ENCODE peak calls at places on chromosomes 5 and 9, in five cellular contexts. One of them, this sample, is unnamed.
A peak's percentile ranks its signal among the peaks of the same experiment; 100 is the strongest.

GRCh38 chr9:76926846-76927245 is 20.9 kb upstream of the PRUNE2 start:
- DNase-seq in naive B cell: no peak
- DNase-seq in GM20000: no peak
- DNase-seq in stomach: no peak
- DNase-seq in colonic mucosa: no peak
- DNase-seq in this sample: no peak

GRCh38 chr5:178145965-178146820 is 7.5 kb downstream of the NHP2 start:
- DNase-seq in GM20000: peak; percentile 79
- DNase-seq in stomach: peak; percentile 84
- DNase-seq in naive B cell: peak; percentile 68
- DNase-seq in colonic mucosa: peak; percentile 77
- DNase-seq in this sample: peak; percentile 80

GRCh38 chr9:100213730-100214477 is 114.9 kb downstream of the INVS start:
- DNase-seq in colonic mucosa: no peak
- DNase-seq in stomach: no peak
- DNase-seq in GM20000: no peak
- DNase-seq in naive B cell: no peak
- DNase-seq in this sample: no peak

GRCh38 chr5:171806976-171807823 is 21.6 kb downstream of the SMIM23 start:
- DNase-seq in colonic mucosa: no peak
- DNase-seq in naive B cell: no peak
- DNase-seq in stomach: no peak
- DNase-seq in GM20000: no peak
- DNase-seq in this sample: peak; percentile 11

GRCh38 chr5:112733586-112733985 is 4.1 kb upstream of the APC start:
- DNase-seq in GM20000: no peak
- DNase-seq in stomach: no peak
- DNase-seq in naive B cell: no peak
- DNase-seq in colonic mucosa: no peak
- DNase-seq in this sample: no peak

GRCh38 chr9:19498015-19498414 is 89.2 kb downstream of the ACER2 start:
- DNase-seq in GM20000: no peak
- DNase-seq in naive B cell: no peak
- DNase-seq in stomach: no peak
- DNase-seq in colonic mucosa: no peak
- DNase-seq in this sample: no peak

GRCh38 chr5:178331491-178331981 is 98.9 kb upstream of the PHYKPL start:
- DNase-seq in colonic mucosa: peak; percentile 53
- DNase-seq in stomach: peak; percentile 84
- DNase-seq in naive B cell: no peak
- DNase-seq in GM20000: no peak
- DNase-seq in this sample: peak; percentile 89

GRCh38 chr5:90095292-90096060 is 314.1 kb downstream of the CETN3 start:
- DNase-seq in naive B cell: no peak
- DNase-seq in stomach: no peak
- DNase-seq in colonic mucosa: no peak
- DNase-seq in GM20000: no peak
- DNase-seq in this sample: no peak

GRCh38 chr5:175109058-175109755 is 334.8 kb downstream of the DRD1 start:
- DNase-seq in naive B cell: no peak
- DNase-seq in colonic mucosa: no peak
- DNase-seq in GM20000: no peak
- DNase-seq in stomach: no peak
- DNase-seq in this sample: no peak

GRCh38 chr5:55533806-55534435 is 843 bp downstream of the PLPP1 start:
- DNase-seq in naive B cell: no peak
- DNase-seq in stomach: peak; percentile 53
- DNase-seq in colonic mucosa: peak; percentile 57
- DNase-seq in GM20000: peak; percentile 75
- DNase-seq in this sample: peak; percentile 65

GRCh38 chr9:114588150-114588663 is 638 bp downstream of the ATP6V1G1 start:
- DNase-seq in GM20000: no peak
- DNase-seq in stomach: no peak
- DNase-seq in colonic mucosa: peak; percentile 30
- DNase-seq in naive B cell: no peak
- DNase-seq in this sample: peak; percentile 18

GRCh38 chr5:41527201-41527779 is 16.9 kb upstream of the PLCXD3 start:
- DNase-seq in stomach: no peak
- DNase-seq in colonic mucosa: no peak
- DNase-seq in naive B cell: no peak
- DNase-seq in GM20000: no peak
- DNase-seq in this sample: no peak

GRCh38 chr9:128685636-128686489 is 3.2 kb upstream of the SET start:
- DNase-seq in naive B cell: peak; percentile 32
- DNase-seq in stomach: peak; percentile 54
- DNase-seq in colonic mucosa: peak; percentile 44
- DNase-seq in GM20000: peak; percentile 73
- DNase-seq in this sample: no peak

GRCh38 chr9:70053864-70054263 is 10.2 kb downstream of the MAMDC2 start:
- DNase-seq in GM20000: no peak
- DNase-seq in colonic mucosa: no peak
- DNase-seq in stomach: no peak
- DNase-seq in naive B cell: no peak
- DNase-seq in this sample: peak; percentile 15

GRCh38 chr5:176726746-176727527 is 79.7 kb downstream of the TSPAN17 start:
- DNase-seq in naive B cell: no peak
- DNase-seq in colonic mucosa: no peak
- DNase-seq in GM20000: no peak
- DNase-seq in stomach: no peak
- DNase-seq in this sample: no peak

GRCh38 chr9:75001719-75002421 is 26.2 kb downstream of the CARNMT1 start:
- DNase-seq in GM20000: peak; percentile 41
- DNase-seq in colonic mucosa: peak; percentile 48
- DNase-seq in stomach: no peak
- DNase-seq in naive B cell: peak; percentile 55
- DNase-seq in this sample: no peak

GRCh38 chr5:73365301-73365853 is 83.2 kb downstream of the FOXD1 start:
- DNase-seq in colonic mucosa: no peak
- DNase-seq in stomach: no peak
- DNase-seq in naive B cell: no peak
- DNase-seq in GM20000: no peak
- DNase-seq in this sample: peak; percentile 35

GRCh38 chr5:36756848-36757247 is 119.7 kb upstream of the NIPBL start:
- DNase-seq in stomach: no peak
- DNase-seq in GM20000: no peak
- DNase-seq in naive B cell: no peak
- DNase-seq in colonic mucosa: peak; percentile 64
- DNase-seq in this sample: no peak

GRCh38 chr5:143550985-143551630 is 147.6 kb upstream of the NR3C1 start:
- DNase-seq in GM20000: no peak
- DNase-seq in stomach: no peak
- DNase-seq in colonic mucosa: no peak
- DNase-seq in naive B cell: no peak
- DNase-seq in this sample: no peak

GRCh38 chr9:12875216-12875615 is 100.4 kb downstream of the LURAP1L start:
- DNase-seq in colonic mucosa: no peak
- DNase-seq in GM20000: no peak
- DNase-seq in naive B cell: no peak
- DNase-seq in stomach: no peak
- DNase-seq in this sample: no peak

GRCh38 chr5:8907168-8907868 is 638.6 kb downstream of the SEMA5A start:
- DNase-seq in GM20000: no peak
- DNase-seq in naive B cell: no peak
- DNase-seq in stomach: no peak
- DNase-seq in colonic mucosa: no peak
- DNase-seq in this sample: no peak

GRCh38 chr9:136254381-136255165 is 9.0 kb upstream of the QSOX2 start:
- DNase-seq in GM20000: no peak
- DNase-seq in naive B cell: no peak
- DNase-seq in stomach: no peak
- DNase-seq in colonic mucosa: no peak
- DNase-seq in this sample: no peak

GRCh38 chr5:19577882-19578281 is 410.1 kb downstream of the CDH18 start:
- DNase-seq in colonic mucosa: no peak
- DNase-seq in stomach: no peak
- DNase-seq in naive B cell: no peak
- DNase-seq in GM20000: no peak
- DNase-seq in this sample: no peak

GRCh38 chr5:40030661-40031060 is 605.9 kb upstream of the DAB2 start:
- DNase-seq in naive B cell: no peak
- DNase-seq in colonic mucosa: no peak
- DNase-seq in stomach: no peak
- DNase-seq in GM20000: no peak
- DNase-seq in this sample: no peak

GRCh38 chr5:56175465-56175864 is 57.7 kb downstream of the ANKRD55 start:
- DNase-seq in GM20000: no peak
- DNase-seq in colonic mucosa: no peak
- DNase-seq in stomach: no peak
- DNase-seq in naive B cell: no peak
- DNase-seq in this sample: no peak

GRCh38 chr9:136485651-136486050 is 2.8 kb upstream of the SEC16A start:
- DNase-seq in stomach: peak; percentile 52
- DNase-seq in colonic mucosa: no peak
- DNase-seq in naive B cell: no peak
- DNase-seq in GM20000: no peak
- DNase-seq in this sample: no peak

GRCh38 chr9:14193338-14193980 is 120.5 kb downstream of the NFIB start:
- DNase-seq in stomach: no peak
- DNase-seq in naive B cell: no peak
- DNase-seq in colonic mucosa: no peak
- DNase-seq in GM20000: no peak
- DNase-seq in this sample: no peak

GRCh38 chr5:180175015-180175431 is 34.0 kb downstream of the RASGEF1C start:
- DNase-seq in colonic mucosa: peak; percentile 10
- DNase-seq in naive B cell: no peak
- DNase-seq in GM20000: no peak
- DNase-seq in stomach: no peak
- DNase-seq in this sample: no peak

GRCh38 chr5:113397046-113397445 is 37.7 kb downstream of the TSSK1B start:
- DNase-seq in stomach: no peak
- DNase-seq in colonic mucosa: no peak
- DNase-seq in GM20000: no peak
- DNase-seq in naive B cell: no peak
- DNase-seq in this sample: no peak

GRCh38 chr5:129245489-129245888 is 150.9 kb downstream of the ISOC1 start:
- DNase-seq in naive B cell: no peak
- DNase-seq in GM20000: no peak
- DNase-seq in stomach: no peak
- DNase-seq in colonic mucosa: no peak
- DNase-seq in this sample: no peak

GRCh38 chr5:38596997-38597396 is 40.6 kb upstream of the LIFR start:
- DNase-seq in stomach: no peak
- DNase-seq in colonic mucosa: no peak
- DNase-seq in naive B cell: no peak
- DNase-seq in GM20000: no peak
- DNase-seq in this sample: no peak

GRCh38 chr5:169296456-169297220 is 4.3 kb downstream of the SLIT3 start:
- DNase-seq in colonic mucosa: peak; percentile 35
- DNase-seq in stomach: no peak
- DNase-seq in GM20000: no peak
- DNase-seq in naive B cell: no peak
- DNase-seq in this sample: no peak

GRCh38 chr5:141732417-141732816 is 50.4 kb upstream of the ARAP3 start:
- DNase-seq in stomach: no peak
- DNase-seq in colonic mucosa: no peak
- DNase-seq in GM20000: no peak
- DNase-seq in naive B cell: no peak
- DNase-seq in this sample: no peak

GRCh38 chr5:148014276-148014675 is 49.5 kb upstream of the SPINK5 start:
- DNase-seq in naive B cell: no peak
- DNase-seq in colonic mucosa: no peak
- DNase-seq in GM20000: no peak
- DNase-seq in stomach: no peak
- DNase-seq in this sample: no peak